ENCODE peak calls at places on chromosomes 6 and 20, in four cellular contexts. P is HAP-1; J is CD4-positive, alpha-beta T cell; K is heart left ventricle. O is an unnamed sample.

GRCh38 chr20:49697071-49697470 is 16.6 kb downstream of the B4GALT5 start:
- DNase-seq in P (no peak), J (no peak), K (no peak), O (no peak)

GRCh38 chr6:157985378-157986155 is 3.9 kb downstream of the SYNJ2 start:
- DNase-seq in P (peak; percentile 66), J (no peak), K (no peak), O (no peak)

GRCh38 chr6:42050897-42051653 is 751 bp downstream of the TAF8 start:
- DNase-seq in P (no peak), J (no peak), K (no peak), O (no peak)

GRCh38 chr6:165826487-165827189 is 163.6 kb upstream of the PDE10A start:
- DNase-seq in P (no peak), J (no peak), K (no peak), O (no peak)

GRCh38 chr20:62030834-62031434 is 34.7 kb downstream of the TAF4 start:
- DNase-seq in P (no peak), J (peak; percentile 30), K (no peak), O (no peak)

GRCh38 chr6:45075246-45075645 is 252.9 kb upstream of the RUNX2 start:
- DNase-seq in P (no peak), J (no peak), K (no peak), O (no peak)

GRCh38 chr6:1678201-1678600 is 68.5 kb downstream of the FOXC1 start:
- DNase-seq in P (no peak), J (no peak), K (no peak), O (no peak)

GRCh38 chr6:141244366-141244765 is 888.4 kb upstream of the GJE1 start:
- DNase-seq in P (no peak), J (no peak), K (no peak), O (no peak)

GRCh38 chr6:75220365-75220764 is 14.5 kb upstream of the COL12A1 start:
- DNase-seq in P (no peak), J (no peak), K (no peak), O (no peak)

GRCh38 chr6:28817808-28818145 is 106.0 kb downstream of the TRIM27 start:
- DNase-seq in P (peak; percentile 53), J (no peak), K (no peak), O (no peak)

GRCh38 chr6:163533443-163533842 is 118.9 kb downstream of the QKI start:
- DNase-seq in P (no peak), J (no peak), K (no peak), O (no peak)

GRCh38 chr20:23091741-23092408 is 5.8 kb upstream of the CD93 start:
- DNase-seq in P (no peak), J (no peak), K (no peak), O (no peak)

GRCh38 chr20:38990728-38991127 is 28.6 kb downstream of the DHX35 start:
- DNase-seq in P (no peak), J (no peak), K (no peak), O (no peak)

GRCh38 chr20:62210496-62210855 is 9.6 kb downstream of the HRH3 start:
- DNase-seq in P (no peak), J (no peak), K (peak; percentile 18), O (no peak)

GRCh38 chr6:20236899-20237600 is 24.8 kb upstream of the MBOAT1 start:
- DNase-seq in P (no peak), J (no peak), K (no peak), O (no peak)

GRCh38 chr6:79377830-79378460 is 143.5 kb upstream of the HMGN3 start:
- DNase-seq in P (no peak), J (no peak), K (no peak), O (no peak)

GRCh38 chr6:16436550-16436949 is 198.2 kb downstream of the GMPR start:
- DNase-seq in P (no peak), J (no peak), K (no peak), O (no peak)

GRCh38 chr6:42450314-42451145 is 1.2 kb downstream of the TRERF1 start:
- DNase-seq in P (peak; percentile 39), J (no peak), K (no peak), O (no peak)

GRCh38 chr20:46056027-46056833 is 27.2 kb downstream of the SLC12A5 start:
- DNase-seq in P (no peak), J (no peak), K (no peak), O (no peak)

GRCh38 chr6:1952726-1953360 is 292.6 kb downstream of the GMDS start:
- DNase-seq in P (no peak), J (no peak), K (no peak), O (peak; percentile 53)

GRCh38 chr6:89369009-89369408 is 16.5 kb upstream of the UBE2J1 start:
- DNase-seq in P (peak; percentile 42), J (no peak), K (peak; percentile 52), O (no peak)

GRCh38 chr6:104558746-104559145 is 301.0 kb downstream of the HACE1 start:
- DNase-seq in P (no peak), J (no peak), K (no peak), O (no peak)

GRCh38 chr20:63216849-63217471 is 1.0 kb upstream of the YTHDF1 start:
- DNase-seq in P (no peak), J (no peak), K (no peak), O (no peak)

GRCh38 chr6:24238700-24239099 is 112.7 kb downstream of the NRSN1 start:
- DNase-seq in P (no peak), J (no peak), K (no peak), O (no peak)

GRCh38 chr6:53524455-53524815 is 20.5 kb downstream of the GCLC start:
- DNase-seq in P (no peak), J (no peak), K (no peak), O (no peak)

GRCh38 chr20:21027569-21027968 is 78.6 kb downstream of the LINC00237 start:
- DNase-seq in P (peak; percentile 47), J (no peak), K (no peak), O (peak; percentile 54)

GRCh38 chr6:124190256-124190655 is 386.6 kb downstream of the NKAIN2 start:
- DNase-seq in P (no peak), J (no peak), K (no peak), O (no peak)

GRCh38 chr6:164154588-164154987 is 740.1 kb downstream of the QKI start:
- DNase-seq in P (no peak), J (no peak), K (no peak), O (no peak)

GRCh38 chr6:147132889-147133288 is 71.3 kb upstream of the STXBP5 start:
- DNase-seq in P (no peak), J (no peak), K (no peak), O (no peak)

DNA sequence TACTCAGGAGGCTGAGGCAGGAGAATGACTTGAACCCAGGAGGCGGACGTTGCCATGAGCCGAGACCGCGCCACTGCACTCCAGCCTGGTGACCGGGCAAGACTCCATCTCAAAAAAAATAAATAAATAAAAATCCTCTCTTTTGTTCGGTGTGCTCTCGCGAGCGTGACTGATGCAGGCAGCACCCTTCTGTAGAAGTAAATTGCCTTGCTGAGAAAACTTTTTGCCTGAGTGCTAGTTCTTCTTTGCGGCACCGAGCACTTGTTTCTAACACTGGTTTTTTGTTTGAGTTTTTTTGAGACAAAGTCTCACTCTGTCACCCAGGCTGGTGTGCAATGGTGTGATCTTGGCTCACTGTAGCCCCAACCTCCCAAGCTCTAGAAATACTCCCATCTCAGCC is 30.5 kb downstream of the PLN start:
- DNase-seq in P (no peak), J (no peak), K (no peak), O (no peak)
- H3K9me3 ChIP-seq in P (peaks cover 8% of the 10 kb centered on the region), J (peaks cover 68% of the 10 kb centered on the region), K (peaks cover 9% of the 10 kb centered on the region), O (peaks cover 14% of the 10 kb centered on the region)

DNA sequence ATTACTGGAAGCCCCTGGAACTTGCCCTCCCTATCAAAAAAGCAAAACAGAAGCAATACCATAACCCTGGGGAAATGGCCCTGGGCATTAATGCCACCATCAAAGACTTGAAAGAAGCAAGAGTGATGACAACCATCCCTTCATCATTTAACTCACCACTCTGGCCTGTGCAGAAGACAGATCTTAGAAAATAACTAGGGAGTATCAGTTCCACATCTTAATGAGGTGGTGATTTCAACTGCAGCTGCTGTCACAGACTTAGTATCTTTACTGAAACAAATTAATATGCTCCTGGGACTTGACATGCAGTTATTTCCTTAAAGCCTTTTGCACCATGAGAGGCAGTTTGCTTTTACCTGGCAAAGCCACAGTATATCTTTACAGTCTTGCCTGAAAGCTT is 24.1 kb downstream of the CD164 start:
- DNase-seq in P (no peak), J (no peak), K (no peak), O (no peak)
- H3K9me3 ChIP-seq in P (peaks cover 6% of the 10 kb centered on the region), J (peaks cover 12% of the 10 kb centered on the region), K (no peaks in the 10 kb centered on the region), O (peaks cover 8% of the 10 kb centered on the region)

DNA sequence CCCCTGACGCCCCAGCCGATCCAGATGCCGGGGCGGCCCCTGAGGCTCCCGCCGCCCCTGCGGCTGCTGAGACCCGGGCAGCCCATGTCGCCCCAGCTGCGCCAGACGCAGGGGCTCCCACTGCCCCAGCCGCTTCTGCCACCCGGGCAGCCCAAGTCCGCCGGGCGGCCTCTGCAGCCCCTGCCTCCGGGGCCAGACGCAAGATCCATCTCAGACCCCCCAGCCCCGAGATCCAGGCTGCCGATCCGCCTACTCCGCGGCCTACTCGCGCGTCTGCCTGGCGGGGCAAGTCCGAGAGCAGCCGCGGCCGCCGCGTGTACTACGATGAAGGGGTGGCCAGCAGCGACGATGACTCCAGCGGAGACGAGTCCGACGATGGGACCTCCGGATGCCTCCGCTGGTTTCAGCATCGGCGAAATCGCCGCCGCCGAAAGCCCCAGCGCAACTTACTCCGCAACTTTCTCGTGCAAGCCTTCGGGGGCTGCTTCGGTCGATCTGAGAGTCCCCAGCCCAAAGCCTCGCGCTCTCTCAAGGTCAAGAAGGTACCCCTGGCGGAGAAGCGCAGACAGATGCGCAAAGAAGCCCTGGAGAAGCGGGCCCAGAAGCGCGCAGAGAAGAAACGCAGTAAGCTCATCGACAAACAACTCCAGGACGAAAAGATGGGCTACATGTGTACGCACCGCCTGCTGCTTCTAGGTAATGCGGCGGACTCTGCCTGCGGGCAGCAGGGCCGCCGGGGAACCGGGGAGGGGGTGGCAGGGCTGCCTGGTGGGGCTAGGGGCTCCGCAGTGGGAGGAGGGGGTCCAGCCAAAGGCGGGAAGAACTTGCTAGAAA is 2.3 kb downstream of the GNAS start:
- DNase-seq in P (no peak), J (no peak), K (no peak), O (no peak)
- H3K9me3 ChIP-seq in P (no peaks in the 10 kb centered on the region), J (no peaks in the 10 kb centered on the region), K (no peaks in the 10 kb centered on the region), O (no peaks in the 10 kb centered on the region)

DNA sequence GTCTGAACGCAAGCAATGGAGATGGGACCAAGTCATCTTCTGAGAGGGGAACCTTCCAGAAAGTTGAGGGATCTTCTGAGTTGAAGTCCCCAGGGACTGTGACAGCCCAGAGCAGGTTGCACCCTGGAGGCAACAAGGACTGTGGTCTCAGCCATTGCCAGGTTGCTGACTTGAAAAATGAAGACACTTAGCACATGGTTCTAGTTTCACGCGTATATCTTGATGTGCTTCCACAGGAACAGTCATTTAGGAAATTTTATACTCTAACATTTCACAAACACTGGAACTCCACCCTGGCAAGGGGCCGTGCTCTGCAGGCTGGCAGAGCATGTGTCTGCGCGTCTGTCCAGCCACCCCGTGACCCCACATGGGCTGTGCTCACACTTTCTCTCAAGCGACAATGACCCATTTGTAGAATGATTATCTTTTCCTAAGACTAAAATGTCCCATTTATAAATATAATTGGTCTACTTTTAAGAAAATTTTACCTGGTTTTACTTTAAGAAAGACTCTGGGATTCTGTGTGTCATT is 157.0 kb downstream of the ERMARD start:
- DNase-seq in P (no peak), J (no peak), K (no peak), O (no peak)
- H3K9me3 ChIP-seq in P (no peaks in the 10 kb centered on the region), J (no peaks in the 10 kb centered on the region), K (no peaks in the 10 kb centered on the region), O (no peaks in the 10 kb centered on the region)

GRCh38 chr6:168408504-168409136 is 32.4 kb upstream of the SMOC2 start:
- DNase-seq in P (no peak), J (no peak), K (no peak), O (no peak)
- H3K9me3 ChIP-seq in P (no peaks in the 10 kb centered on the region), J (no peaks in the 10 kb centered on the region), K (no peaks in the 10 kb centered on the region), O (no peaks in the 10 kb centered on the region)

GRCh38 chr6:170045563-170045960 is 245.3 kb downstream of the DLL1 start:
- DNase-seq in P (no peak), J (no peak), K (peak; percentile 16), O (no peak)
- H3K9me3 ChIP-seq in P (no peaks in the 10 kb centered on the region), J (no peaks in the 10 kb centered on the region), K (no peaks in the 10 kb centered on the region), O (no peaks in the 10 kb centered on the region)

O was measured in HCT116.